ENCODE peak calls at places on chromosome 1, in eight cellular contexts. Y is body of pancreas, T is fibroblast of lung, B is sigmoid colon, V is neural progenitor cell, R is thoracic aorta, W is IMR-90, P is tibial artery. G is an unnamed sample. For H3K4me1, the result is how much of the 10 kb centered on the place peaks cover.

GRCh38 chr1:228149341-228150020 is at the start of gene GJC2:
- DNase-seq in Y (no peak), T (peak), B (peak), V (peak), R (no peak), W (peak), P (peak), G (peak)

GRCh38 chr1:48228156-48228555 is 5.6 kb downstream of the SLC5A9 start:
- DNase-seq in Y (no peak), T (no peak), B (no peak), V (peak), R (no peak), W (no peak), P (no peak), G (no peak)

GRCh38 chr1:46183119-46183842 is 7.0 kb upstream of the P3R3URF start:
- DNase-seq in Y (peak), T (peak), B (peak), V (no peak), R (peak), W (peak), P (peak), G (peak)

GRCh38 chr1:39825432-39825941 is 36.8 kb upstream of the BMP8B start:
- DNase-seq in Y (no peak), T (no peak), B (no peak), V (no peak), R (no peak), W (no peak), P (no peak), G (no peak)

GRCh38 chr1:173353346-173353745 is 123.8 kb upstream of the PRDX6 start:
- DNase-seq in Y (no peak), T (no peak), B (no peak), V (no peak), R (no peak), W (no peak), P (no peak), G (no peak)

GRCh38 chr1:223820515-223820858 is 25.3 kb downstream of the TP53BP2 start:
- DNase-seq in Y (no peak), T (no peak), B (no peak), V (no peak), R (no peak), W (no peak), P (no peak), G (no peak)

GRCh38 chr1:203672354-203672753 is 45.7 kb downstream of the ATP2B4 start:
- DNase-seq in Y (peak), T (peak), B (peak), V (peak), R (no peak), W (peak), P (peak), G (no peak)

GRCh38 chr1:228935855-228936727 is 200.8 kb downstream of the RHOU start:
- DNase-seq in Y (no peak), T (no peak), B (no peak), V (no peak), R (no peak), W (no peak), P (no peak), G (no peak)

GRCh38 chr1:193320281-193320680 is 133.9 kb upstream of the B3GALT2 start:
- DNase-seq in Y (no peak), T (no peak), B (no peak), V (no peak), R (no peak), W (no peak), P (no peak), G (no peak)

GRCh38 chr1:228836427-228836826 is 101.1 kb downstream of the RHOU start:
- DNase-seq in Y (no peak), T (no peak), B (no peak), V (no peak), R (no peak), W (no peak), P (no peak), G (no peak)

GRCh38 chr1:79151006-79151796 is 144.7 kb upstream of the ADGRL4 start:
- DNase-seq in Y (no peak), T (peak), B (no peak), V (no peak), R (no peak), W (peak), P (no peak), G (peak)

GRCh38 chr1:18666317-18666920 is 35.8 kb downstream of the PAX7 start:
- DNase-seq in Y (no peak), T (no peak), B (no peak), V (no peak), R (no peak), W (no peak), P (no peak), G (peak)

GRCh38 chr1:83769072-83769471 is 229.9 kb downstream of the TTLL7 start:
- DNase-seq in Y (no peak), T (no peak), B (no peak), V (no peak), R (no peak), W (no peak), P (no peak), G (no peak)

GRCh38 chr1:89274431-89274857 is 1.8 kb upstream of the GBP5 start:
- DNase-seq in Y (no peak), T (peak), B (no peak), V (no peak), R (no peak), W (peak), P (no peak), G (peak)

GRCh38 chr1:181482521-181483083 is 715 bp upstream of the CACNA1E start:
- DNase-seq in Y (no peak), T (no peak), B (no peak), V (peak), R (no peak), W (peak), P (no peak), G (peak)

GRCh38 chr1:156749429-156750118 is 1.9 kb downstream of the HDGF start:
- DNase-seq in Y (peak), T (no peak), B (no peak), V (no peak), R (no peak), W (no peak), P (no peak), G (no peak)

GRCh38 chr1:212976586-212976985 is 26.2 kb downstream of the VASH2 start:
- DNase-seq in Y (no peak), T (no peak), B (no peak), V (no peak), R (no peak), W (no peak), P (no peak), G (no peak)

GRCh38 chr1:151944859-151945575 is 35.7 kb upstream of the THEM4 start:
- DNase-seq in Y (no peak), T (no peak), B (no peak), V (no peak), R (no peak), W (no peak), P (no peak), G (no peak)

GRCh38 chr1:222697858-222698257 is 14.4 kb downstream of the AIDA start:
- DNase-seq in Y (no peak), T (peak), B (no peak), V (no peak), R (no peak), W (peak), P (no peak), G (no peak)

GRCh38 chr1:112929979-112930378 is 26.0 kb downstream of the SLC16A1 start:
- DNase-seq in Y (no peak), T (no peak), B (no peak), V (no peak), R (no peak), W (no peak), P (no peak), G (no peak)

DNA sequence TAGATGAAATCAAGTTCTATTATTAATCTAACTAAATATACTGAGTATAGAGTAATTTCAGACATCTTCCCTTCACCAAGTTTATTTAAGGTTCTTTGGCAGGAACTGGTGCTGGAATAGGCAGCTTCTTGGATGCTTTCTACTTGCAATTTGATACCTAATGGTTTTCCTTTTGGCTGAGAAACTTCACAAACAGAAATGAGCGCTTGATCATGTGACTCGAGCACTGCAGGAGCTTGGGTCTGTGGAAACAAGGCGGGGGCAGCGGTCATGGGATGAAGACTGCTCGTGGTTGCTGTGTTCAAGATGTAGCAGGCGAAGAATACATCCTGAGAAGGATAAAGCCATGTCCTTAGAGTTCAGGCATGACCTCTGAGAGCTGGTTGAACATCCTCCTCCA is 136.8 kb downstream of the PTPRC start:
- DNase-seq in Y (no peak), T (peak), B (no peak), V (no peak), R (no peak), W (peak), P (peak), G (no peak)
- H3K4me1 ChIP-seq in Y (under half), T (under half), B (under half), V (under half), R (under half), W (under half), P (under half), G (under half)

GRCh38 chr1:55716610-55717009 is 501.4 kb upstream of the USP24 start:
- DNase-seq in Y (no peak), T (peak), B (no peak), V (no peak), R (no peak), W (peak), P (no peak), G (no peak)
- TF ChIP-seq CTCF in Y (no peak), T (no peak), B (no peak), V (no peak), R (no peak), W (no peak), P (no peak), G (no peak)

DNA sequence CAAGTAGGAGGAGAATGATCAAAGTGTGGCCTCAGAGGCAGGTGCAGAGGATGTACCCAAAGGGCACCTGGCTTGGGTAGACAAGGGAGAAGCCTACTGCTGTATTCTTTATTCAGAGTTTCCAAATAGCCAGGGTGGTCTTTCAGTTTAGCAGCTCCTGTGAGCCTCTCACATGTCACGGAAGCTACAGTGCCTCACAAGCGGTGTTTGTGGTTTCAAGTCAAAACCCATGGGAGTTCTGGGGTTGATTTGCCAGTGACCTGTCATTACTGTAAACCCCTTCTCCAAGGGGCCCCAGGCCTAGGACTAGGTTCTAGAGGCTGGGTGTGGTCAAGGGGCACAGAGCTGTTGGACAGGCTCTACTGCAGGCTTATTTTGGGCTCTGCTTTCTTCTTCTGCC is 10.2 kb upstream of the IL10 start:
- DNase-seq in Y (no peak), T (no peak), B (no peak), V (no peak), R (no peak), W (no peak), P (no peak), G (no peak)
- H3K27ac ChIP-seq in Y (no peak), T (no peak), B (no peak), V (no peak), R (no peak), W (no peak), P (no peak), G (no peak)

DNA sequence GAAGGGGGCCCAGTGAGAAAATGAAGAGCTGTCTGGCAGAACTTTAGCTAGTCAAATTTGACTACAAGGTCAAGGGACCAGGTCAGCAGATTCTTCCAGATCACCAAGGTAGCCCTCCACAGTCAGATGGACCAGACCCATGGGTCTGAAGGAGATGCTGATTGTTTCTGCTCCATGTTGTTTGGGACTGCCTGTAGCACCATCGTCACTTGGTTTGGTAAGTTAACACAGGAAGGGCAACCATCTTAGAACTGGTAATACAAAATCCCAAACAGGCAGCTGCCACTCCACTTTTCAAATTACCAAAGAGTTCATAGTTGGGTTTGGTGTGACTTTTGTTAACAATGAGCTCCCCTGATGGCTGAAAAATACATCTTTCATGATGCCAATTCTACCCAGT is 9.0 kb downstream of the ITPKB start:
- DNase-seq in Y (no peak), T (no peak), B (peak), V (no peak), R (no peak), W (no peak), P (no peak), G (no peak)
- H3K4me1 ChIP-seq in Y (under half), T (under half), B (under half), V (under half), R (under half), W (under half), P (under half), G (under half)

DNA sequence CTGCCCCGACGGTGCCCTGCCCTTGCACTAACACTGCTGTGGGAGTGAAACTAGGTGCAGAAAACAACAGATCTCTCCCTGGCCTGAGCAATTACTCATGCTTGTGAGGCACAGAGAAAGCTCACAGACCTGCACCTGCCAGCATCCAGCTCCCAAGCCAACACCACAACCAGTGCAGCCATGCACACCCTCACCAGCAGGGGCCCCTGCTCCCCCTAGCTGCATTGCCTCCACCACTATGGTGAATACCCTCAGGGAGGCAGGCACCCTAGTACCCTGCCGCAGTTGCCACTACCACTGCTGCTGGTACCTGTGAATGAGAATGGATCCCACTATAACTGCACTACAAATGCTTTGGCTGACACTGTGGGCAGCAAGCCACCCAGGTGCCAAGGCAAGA is 7.1 kb upstream of the DIRAS3 start:
- DNase-seq in Y (no peak), T (no peak), B (no peak), V (no peak), R (no peak), W (no peak), P (no peak), G (no peak)
- TF ChIP-seq CTCF in Y (no peak), T (no peak), B (no peak), V (peak), R (no peak), W (no peak), P (no peak), G (no peak)

DNA sequence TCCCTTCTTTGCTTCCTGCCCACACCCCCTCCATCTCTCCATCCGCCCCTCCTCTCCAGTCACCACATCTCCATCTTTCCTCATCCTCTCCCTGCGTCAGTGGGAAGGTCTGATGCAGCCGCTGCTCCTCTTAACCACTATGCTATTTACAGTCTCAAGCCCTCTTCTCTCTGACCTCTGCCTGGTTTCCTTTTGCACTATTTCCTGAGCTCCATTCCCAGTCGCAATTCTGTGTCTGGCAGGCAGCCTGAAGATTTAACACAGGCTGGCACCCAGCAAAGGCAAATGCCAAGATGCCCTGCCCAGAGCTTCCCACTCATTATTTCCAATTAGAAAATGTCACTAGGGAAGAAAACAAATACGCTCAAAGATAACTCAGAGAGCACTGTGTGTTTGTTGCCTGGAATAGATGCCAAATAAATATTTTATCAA is 89.6 kb upstream of the LPGAT1 start:
- DNase-seq in Y (peak), T (peak), B (peak), V (no peak), R (no peak), W (peak), P (peak), G (no peak)
- H3K27ac ChIP-seq in Y (peak), T (peak), B (peak), V (no peak), R (no peak), W (peak), P (peak), G (no peak)

DNA sequence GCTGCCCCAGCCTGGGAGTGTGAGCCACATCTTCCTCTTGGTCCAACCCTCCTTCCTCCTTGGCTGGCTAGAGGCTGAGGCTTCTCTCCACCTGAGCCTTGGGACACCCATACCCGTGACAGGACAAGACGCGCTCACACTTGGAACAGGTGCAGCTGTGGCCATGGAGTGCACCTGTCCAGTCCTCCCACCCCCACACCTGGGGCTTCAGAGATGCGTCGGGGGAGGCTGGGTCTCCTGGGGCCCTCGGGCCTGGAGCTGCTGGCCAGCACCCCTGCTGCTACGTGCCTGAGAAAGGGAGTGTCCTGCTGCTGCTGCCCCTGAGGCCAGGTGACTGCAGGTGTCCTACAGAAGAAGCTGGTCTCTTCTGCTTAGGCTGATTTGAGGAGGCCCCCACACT is 37.0 kb upstream of the TMEM52 start:
- DNase-seq in Y (no peak), T (no peak), B (no peak), V (no peak), R (no peak), W (no peak), P (no peak), G (no peak)
- H3K4me1 ChIP-seq in Y (under half), T (under half), B (under half), V (under half), R (under half), W (under half), P (under half), G (under half)

GRCh38 chr1:52033190-52034049 is at the start of gene KTI12:
- DNase-seq in Y (peak), T (peak), B (peak), V (peak), R (peak), W (peak), P (peak), G (peak)
- TF ChIP-seq CTCF in Y (no peak), T (no peak), B (no peak), V (no peak), R (no peak), W (no peak), P (no peak), G (no peak)

GRCh38 chr1:243315455-243315854 is 59.6 kb downstream of the SDCCAG8 start:
- DNase-seq in Y (no peak), T (no peak), B (no peak), V (no peak), R (no peak), W (peak), P (no peak), G (no peak)

GRCh38 chr1:243315933-243316332 is 60.1 kb downstream of the SDCCAG8 start:
- DNase-seq in Y (no peak), T (no peak), B (no peak), V (no peak), R (no peak), W (no peak), P (no peak), G (no peak)

GRCh38 chr1:243312962-243313634 is 57.3 kb downstream of the SDCCAG8 start:
- DNase-seq in Y (no peak), T (no peak), B (no peak), V (no peak), R (no peak), W (no peak), P (no peak), G (peak)

GRCh38 chr1:243311809-243312208 is 56.0 kb downstream of the SDCCAG8 start:
- DNase-seq in Y (no peak), T (no peak), B (no peak), V (no peak), R (no peak), W (no peak), P (no peak), G (no peak)

DNA sequence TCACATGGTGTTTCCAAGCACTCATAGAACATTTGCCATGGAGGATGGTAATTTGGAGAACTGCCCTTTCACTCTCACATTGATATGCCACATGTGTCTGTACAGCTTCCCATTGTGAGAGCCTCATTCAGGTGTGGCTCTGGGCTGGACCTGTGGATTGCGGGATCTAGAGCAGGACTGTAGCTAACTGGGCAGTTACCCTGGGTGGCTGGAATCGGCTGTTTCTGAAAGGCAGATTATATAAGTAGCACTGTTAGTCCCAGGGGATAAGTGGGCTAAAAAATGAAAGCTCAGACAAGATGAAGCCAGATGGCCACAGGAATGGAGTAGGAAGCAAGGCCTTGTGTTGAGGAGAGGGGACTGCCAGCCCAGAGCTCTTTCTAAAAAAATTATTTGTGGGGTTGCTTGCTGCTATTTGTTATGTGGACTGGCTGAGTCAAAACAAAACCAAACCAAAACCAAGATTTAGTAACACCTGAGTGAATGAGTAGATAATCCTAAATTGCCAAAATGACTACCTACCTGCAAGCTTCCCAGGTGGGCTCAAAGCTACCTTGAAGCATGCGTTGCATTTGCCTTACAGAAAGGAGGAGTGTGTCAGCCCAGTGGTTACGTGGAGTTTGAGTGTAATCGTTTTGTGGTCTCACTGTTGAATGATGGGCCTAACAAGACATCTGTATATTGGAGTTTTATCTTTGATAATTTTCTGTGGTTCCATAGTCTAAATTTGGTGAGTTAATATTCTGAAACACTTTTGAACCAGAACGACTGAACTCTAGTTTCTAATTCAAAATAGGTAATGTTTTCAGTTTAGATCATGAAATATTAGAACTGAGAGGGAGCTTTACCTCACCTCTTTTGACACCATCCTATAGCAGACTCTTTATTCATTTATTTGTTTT is 58.0 kb downstream of the SDCCAG8 start:
- DNase-seq in Y (no peak), T (no peak), B (no peak), V (no peak), R (no peak), W (no peak), P (no peak), G (no peak)
- H3K27ac ChIP-seq in Y (no peak), T (no peak), B (no peak), V (no peak), R (no peak), W (no peak), P (no peak), G (peak)

GRCh38 chr1:209622841-209623829 is 29.1 kb downstream of the LAMB3 start:
- DNase-seq in Y (no peak), T (no peak), B (no peak), V (peak), R (no peak), W (no peak), P (no peak), G (no peak)

GRCh38 chr1:209620484-209620879 is 31.7 kb downstream of the LAMB3 start:
- DNase-seq in Y (no peak), T (peak), B (no peak), V (no peak), R (no peak), W (peak), P (no peak), G (peak)

GRCh38 chr1:209621329-209621728 is 30.9 kb downstream of the LAMB3 start:
- DNase-seq in Y (peak), T (no peak), B (no peak), V (no peak), R (no peak), W (no peak), P (no peak), G (no peak)

GRCh38 chr1:209619696-209620483 is 32.3 kb downstream of the LAMB3 start:
- DNase-seq in Y (no peak), T (no peak), B (no peak), V (no peak), R (no peak), W (no peak), P (no peak), G (peak)

GRCh38 chr1:209621741-209622655 is 30.2 kb downstream of the LAMB3 start:
- DNase-seq in Y (no peak), T (no peak), B (no peak), V (no peak), R (no peak), W (no peak), P (no peak), G (no peak)
- H3K4me1 ChIP-seq in Y (under half), T (under half), B (under half), V (under half), R (under half), W (under half), P (under half), G (under half)